ENCODE peak calls at places on chromosome 20, in five cellular contexts. I is NCI-H2171, K is HTR-8/SVneo, F is HCT116, Z is EH. Q is an unnamed sample.
A peak's percentile ranks its signal among the peaks of the same experiment; 100 is the strongest.

GRCh38 chr20:41483553-41483930 is 116.9 kb upstream of the EMILIN3 start:
- DNase-seq in K (peak; percentile 62), Z (peak; percentile 80), I (no peak), F (no peak), Q (no peak)

GRCh38 chr20:43904195-43904594 is 10.5 kb upstream of the TOX2 start:
- DNase-seq in I (no peak), K (no peak), Z (no peak), F (no peak), Q (no peak)

GRCh38 chr20:33460711-33461110 is 17.1 kb upstream of the SNTA1 start:
- DNase-seq in Z (no peak), I (no peak), F (no peak), K (no peak), Q (no peak)

GRCh38 chr20:64091762-64092161 is 7.6 kb upstream of the LKAAEAR1 start:
- DNase-seq in K (no peak), F (no peak), Z (no peak), I (peak; percentile 61), Q (no peak)

GRCh38 chr20:52416959-52417358 is 225.4 kb upstream of the ZFP64 start:
- DNase-seq in Z (no peak), I (no peak), F (no peak), K (no peak), Q (no peak)

GRCh38 chr20:30912006-30912660 is 345.3 kb upstream of the DEFB115 start:
- DNase-seq in K (no peak), I (no peak), Z (no peak), F (no peak), Q (no peak)

GRCh38 chr20:14337400-14338171 is at the start of gene FLRT3:
- DNase-seq in F (peak; percentile 83), K (peak; percentile 14), Z (peak; percentile 92), I (peak; percentile 68), Q (peak; percentile 98)

GRCh38 chr20:34512955-34513419 is 3.2 kb upstream of the DYNLRB1 start:
- DNase-seq in Z (no peak), K (no peak), I (no peak), F (no peak), Q (no peak)

GRCh38 chr20:33278700-33279099 is 4.3 kb upstream of the BPIFB1 start:
- DNase-seq in F (no peak), K (no peak), Z (no peak), I (no peak), Q (no peak)

GRCh38 chr20:34215711-34216381 is 25.4 kb upstream of the ASIP start:
- DNase-seq in I (peak; percentile 24), F (peak; percentile 64), K (peak; percentile 75), Z (peak; percentile 78), Q (peak; percentile 34)

GRCh38 chr20:39619386-39619785 is 657.2 kb downstream of the DHX35 start:
- DNase-seq in Z (no peak), I (no peak), K (no peak), F (no peak), Q (no peak)

GRCh38 chr20:46978871-46979536 is 84.4 kb downstream of the EYA2 start:
- DNase-seq in Z (no peak), I (peak; percentile 100), F (no peak), K (no peak), Q (peak; percentile 82)

GRCh38 chr20:49791165-49791564 is 21.5 kb upstream of the SLC9A8 start:
- DNase-seq in Z (no peak), K (no peak), F (no peak), I (no peak), Q (no peak)

GRCh38 chr20:10578607-10579006 is 95.2 kb downstream of the JAG1 start:
- DNase-seq in F (peak; percentile 64), K (peak; percentile 23), I (no peak), Z (peak; percentile 86), Q (no peak)

GRCh38 chr20:52200870-52201269 is 9.3 kb upstream of the ZFP64 start:
- DNase-seq in I (peak; percentile 65), Z (no peak), F (no peak), K (no peak), Q (no peak)

GRCh38 chr20:49278817-49279676 is 1.2 kb upstream of the ZNFX1 start:
- DNase-seq in Z (no peak), F (no peak), I (no peak), K (no peak), Q (no peak)

GRCh38 chr20:24993337-24994185 is 1.0 kb upstream of the APMAP start:
- DNase-seq in K (peak; percentile 22), I (peak; percentile 15), F (no peak), Z (peak; percentile 57), Q (peak; percentile 15)

GRCh38 chr20:20603339-20603990 is 109.0 kb downstream of the RALGAPA2 start:
- DNase-seq in F (no peak), K (no peak), I (peak; percentile 98), Z (no peak), Q (peak; percentile 92)